ENCODE peak calls at places on chromosomes 6 and 20, in four cellular contexts. One of them, this sample, is unnamed.

GRCh38 chr20:48626226-48626937 is 201.4 kb downstream of the PREX1 start:
- DNase-seq in thyroid gland: no peak
- DNase-seq in lower leg skin: no peak
- DNase-seq in GM06990: no peak
- DNase-seq in this sample: peak

GRCh38 chr6:79239538-79240168 is 5.2 kb upstream of the HMGN3 start:
- DNase-seq in thyroid gland: no peak
- DNase-seq in lower leg skin: no peak
- DNase-seq in GM06990: peak
- DNase-seq in this sample: no peak

GRCh38 chr20:17343631-17344447 is 117.0 kb downstream of the PCSK2 start:
- DNase-seq in thyroid gland: no peak
- DNase-seq in lower leg skin: no peak
- DNase-seq in GM06990: no peak
- DNase-seq in this sample: no peak

GRCh38 chr6:7154341-7155139 is 46.8 kb downstream of the RREB1 start:
- DNase-seq in thyroid gland: no peak
- DNase-seq in lower leg skin: no peak
- DNase-seq in GM06990: peak
- DNase-seq in this sample: peak

GRCh38 chr20:24948939-24949679 is at the start of gene CST7:
- DNase-seq in thyroid gland: no peak
- DNase-seq in lower leg skin: peak
- DNase-seq in GM06990: no peak
- DNase-seq in this sample: peak

GRCh38 chr6:37524025-37524647 is 24.4 kb upstream of the CCDC167 start:
- DNase-seq in thyroid gland: no peak
- DNase-seq in lower leg skin: no peak
- DNase-seq in GM06990: no peak
- DNase-seq in this sample: no peak

GRCh38 chr6:128233501-128233900 is 286.9 kb downstream of the PTPRK start:
- DNase-seq in thyroid gland: no peak
- DNase-seq in lower leg skin: no peak
- DNase-seq in GM06990: no peak
- DNase-seq in this sample: no peak

GRCh38 chr6:56953597-56954388 is 1.1 kb upstream of the BEND6 start:
- DNase-seq in thyroid gland: no peak
- DNase-seq in lower leg skin: no peak
- DNase-seq in GM06990: peak
- DNase-seq in this sample: no peak

GRCh38 chr20:7585126-7585679 is 355.1 kb downstream of the HAO1 start:
- DNase-seq in thyroid gland: no peak
- DNase-seq in lower leg skin: no peak
- DNase-seq in GM06990: no peak
- DNase-seq in this sample: no peak

GRCh38 chr20:63502671-63503172 is 3.8 kb upstream of the EEF1A2 start:
- DNase-seq in thyroid gland: no peak
- DNase-seq in lower leg skin: no peak
- DNase-seq in GM06990: no peak
- DNase-seq in this sample: no peak

GRCh38 chr20:48478370-48478769 is 349.4 kb downstream of the PREX1 start:
- DNase-seq in thyroid gland: no peak
- DNase-seq in lower leg skin: no peak
- DNase-seq in GM06990: peak
- DNase-seq in this sample: no peak

GRCh38 chr20:38129248-38129865 is 35.7 kb downstream of the TGM2 start:
- DNase-seq in thyroid gland: no peak
- DNase-seq in lower leg skin: peak
- DNase-seq in GM06990: no peak
- DNase-seq in this sample: no peak

GRCh38 chr6:23218751-23219150 is 649.4 kb downstream of the HDGFL1 start:
- DNase-seq in thyroid gland: no peak
- DNase-seq in lower leg skin: no peak
- DNase-seq in GM06990: no peak
- DNase-seq in this sample: no peak

GRCh38 chr20:438581-439469 is 23.5 kb downstream of the TBC1D20 start:
- DNase-seq in thyroid gland: no peak
- DNase-seq in lower leg skin: no peak
- DNase-seq in GM06990: no peak
- DNase-seq in this sample: no peak

GRCh38 chr20:19098806-19099578 is 113.5 kb upstream of the SLC24A3 start:
- DNase-seq in thyroid gland: no peak
- DNase-seq in lower leg skin: no peak
- DNase-seq in GM06990: no peak
- DNase-seq in this sample: no peak

GRCh38 chr6:2876210-2877056 is 26.7 kb downstream of the SERPINB9 start:
- DNase-seq in thyroid gland: peak
- DNase-seq in lower leg skin: no peak
- DNase-seq in GM06990: no peak
- DNase-seq in this sample: no peak

GRCh38 chr6:71965404-71965803 is 79.1 kb downstream of the RIMS1 start:
- DNase-seq in thyroid gland: no peak
- DNase-seq in lower leg skin: no peak
- DNase-seq in GM06990: peak
- DNase-seq in this sample: no peak

DNA sequence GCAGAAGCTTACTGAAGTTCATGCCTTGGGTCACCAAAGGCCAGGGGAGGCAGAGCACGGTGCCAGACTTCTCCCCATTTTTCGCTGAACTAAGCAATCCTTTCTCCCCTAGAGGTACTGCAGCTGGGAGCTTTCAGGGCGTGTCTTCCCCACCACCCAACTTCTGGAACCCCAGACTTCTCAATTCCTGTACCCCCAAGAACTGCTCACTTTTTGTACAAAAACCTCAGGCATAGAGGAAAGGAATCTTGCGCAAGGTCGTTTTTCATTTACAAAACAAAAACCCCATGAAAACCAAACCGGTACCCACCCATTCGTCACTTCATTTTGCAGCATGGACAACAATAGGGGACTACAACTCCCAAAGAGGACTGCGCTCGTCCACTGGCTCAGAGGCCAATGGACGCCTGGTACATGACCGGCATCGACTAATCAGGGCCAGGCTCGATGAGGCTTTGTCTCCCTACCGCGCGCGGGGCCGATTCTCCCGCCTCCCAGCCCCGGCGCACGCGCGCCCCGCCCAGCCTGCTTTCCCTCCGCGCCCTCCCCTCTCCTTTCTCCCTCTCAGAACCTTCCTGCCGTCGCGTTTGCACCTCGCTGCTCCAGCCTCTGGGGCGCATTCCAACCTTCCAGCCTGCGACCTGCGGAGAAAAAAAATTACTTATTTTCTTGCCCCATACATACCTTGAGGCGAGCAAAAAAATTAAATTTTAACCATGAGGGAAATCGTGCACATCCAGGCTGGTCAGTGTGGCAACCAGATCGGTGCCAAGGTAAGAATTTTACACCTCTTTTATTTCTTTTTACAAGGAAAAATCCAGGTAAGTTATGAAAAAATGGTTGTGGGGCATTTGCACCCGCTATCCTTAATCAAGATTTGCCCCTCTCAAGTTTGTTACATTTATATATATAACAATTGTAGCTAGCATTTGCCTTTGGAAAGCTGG is at the start of gene TUBB:
- DNase-seq in thyroid gland: peak
- DNase-seq in lower leg skin: peak
- DNase-seq in GM06990: peak
- DNase-seq in this sample: peak
- TF ChIP-seq CTCF in thyroid gland: no peak
- TF ChIP-seq CTCF in lower leg skin: no peak
- TF ChIP-seq CTCF in GM06990: no peak
- TF ChIP-seq CTCF in this sample: no peak

GRCh38 chr6:35583893-35584688 is 71.4 kb upstream of the TULP1 start:
- DNase-seq in thyroid gland: peak
- DNase-seq in lower leg skin: no peak
- DNase-seq in GM06990: peak
- DNase-seq in this sample: peak

GRCh38 chr6:35586542-35586941 is 73.8 kb upstream of the TULP1 start:
- DNase-seq in thyroid gland: no peak
- DNase-seq in lower leg skin: no peak
- DNase-seq in GM06990: no peak
- DNase-seq in this sample: no peak

GRCh38 chr6:35582315-35582714 is 69.6 kb upstream of the TULP1 start:
- DNase-seq in thyroid gland: no peak
- DNase-seq in lower leg skin: no peak
- DNase-seq in GM06990: no peak
- DNase-seq in this sample: no peak

GRCh38 chr6:35585688-35586087 is 73.0 kb upstream of the TULP1 start:
- DNase-seq in thyroid gland: no peak
- DNase-seq in lower leg skin: no peak
- DNase-seq in GM06990: no peak
- DNase-seq in this sample: no peak

GRCh38 chr6:35581633-35582032 is 68.9 kb upstream of the TULP1 start:
- DNase-seq in thyroid gland: no peak
- DNase-seq in lower leg skin: no peak
- DNase-seq in GM06990: no peak
- DNase-seq in this sample: no peak
- TF ChIP-seq CTCF in thyroid gland: no peak
- TF ChIP-seq CTCF in lower leg skin: no peak
- TF ChIP-seq CTCF in GM06990: no peak
- TF ChIP-seq CTCF in this sample: no peak

GRCh38 chr6:91276315-91276714 is 689.4 kb upstream of the MAP3K7 start:
- DNase-seq in thyroid gland: no peak
- DNase-seq in lower leg skin: no peak
- DNase-seq in GM06990: no peak
- DNase-seq in this sample: no peak
- TF ChIP-seq CTCF in thyroid gland: no peak
- TF ChIP-seq CTCF in lower leg skin: no peak
- TF ChIP-seq CTCF in GM06990: no peak
- TF ChIP-seq CTCF in this sample: no peak

DNA sequence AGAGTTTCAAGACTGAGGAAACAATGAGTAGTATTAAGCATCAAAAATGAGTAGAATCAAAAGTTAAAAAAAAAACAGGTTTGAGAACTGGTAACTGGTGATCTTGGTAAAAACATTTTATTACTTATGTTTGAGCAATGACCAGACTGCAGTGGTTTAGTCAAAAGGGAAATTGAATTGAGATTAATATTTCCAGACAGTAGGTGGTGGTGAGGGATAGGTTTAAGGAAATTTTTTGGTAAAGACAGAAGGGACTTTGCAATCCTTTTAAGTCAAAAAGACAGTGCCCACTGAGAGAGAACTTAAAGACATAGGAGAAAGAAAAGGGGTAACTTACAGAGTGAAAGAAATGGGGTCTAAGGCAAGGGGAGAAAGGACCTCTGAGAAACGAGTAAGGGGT is 156.9 kb downstream of the ASCC3 start:
- DNase-seq in thyroid gland: no peak
- DNase-seq in lower leg skin: no peak
- DNase-seq in GM06990: no peak
- DNase-seq in this sample: no peak
- TF ChIP-seq CTCF in thyroid gland: no peak
- TF ChIP-seq CTCF in lower leg skin: no peak
- TF ChIP-seq CTCF in GM06990: no peak
- TF ChIP-seq CTCF in this sample: no peak